ENCODE peak calls at places on chromosomes 2 and 18, in eight cellular contexts. Q is astrocyte of the spinal cord; O is activated CD4-positive, alpha-beta T cell treated with anti-CD3 and anti-CD28 coated beads, Interleukin-2, amount 50 U/mL, for 24 hours; F is Right ventricle myocardium superior; K is kidney; Z is stomach; P is IMR-90; I is stimulated activated CD4-positive, alpha-beta T cell treated with anti-CD3 and anti-CD28 coated beads, Interleukin-12 subunit alpha, Interleukin-12 subunit beta, amount 100 ng/mL, for 24 hours. S is an unnamed sample.

GRCh38 chr2:202530038-202530437 is 104.7 kb upstream of the FAM117B start:
- DNase-seq in Q (peak; percentile 14), O (no peak), F (no peak), K (no peak), Z (no peak), P (no peak), I (no peak), S (peak; percentile 48)

GRCh38 chr2:50181212-50181611 is 850.7 kb downstream of the NRXN1 start:
- DNase-seq in Q (peak; percentile 0), O (no peak), F (no peak), K (no peak), Z (no peak), P (no peak), I (no peak), S (no peak)

GRCh38 chr18:10242922-10243680 is 211.3 kb upstream of the APCDD1 start:
- DNase-seq in Q (no peak), O (no peak), F (no peak), K (no peak), Z (no peak), P (no peak), I (no peak), S (no peak)

GRCh38 chr2:74373189-74373588 is 6.9 kb downstream of the DCTN1 start:
- DNase-seq in Q (no peak), O (no peak), F (peak; percentile 75), K (no peak), Z (peak; percentile 73), P (no peak), I (no peak), S (no peak)

GRCh38 chr2:64134813-64135212 is 9.4 kb downstream of the PELI1 start:
- DNase-seq in Q (no peak), O (no peak), F (no peak), K (no peak), Z (no peak), P (no peak), I (no peak), S (no peak)

GRCh38 chr18:70621710-70622109 is 332.9 kb downstream of the SOCS6 start:
- DNase-seq in Q (no peak), O (no peak), F (no peak), K (no peak), Z (no peak), P (no peak), I (no peak), S (no peak)

GRCh38 chr2:27109083-27109482 is 9.8 kb downstream of the CGREF1 start:
- DNase-seq in Q (no peak), O (no peak), F (no peak), K (peak; percentile 8), Z (no peak), P (no peak), I (no peak), S (no peak)

GRCh38 chr2:105617631-105618350 is 126.9 kb upstream of the NCK2 start:
- DNase-seq in Q (no peak), O (no peak), F (no peak), K (no peak), Z (peak; percentile 36), P (no peak), I (no peak), S (peak; percentile 43)

GRCh38 chr18:55390898-55391297 is 197.1 kb downstream of the TCF4 start:
- DNase-seq in Q (no peak), O (no peak), F (no peak), K (no peak), Z (no peak), P (no peak), I (no peak), S (no peak)

GRCh38 chr18:40293311-40293710 is 1661.7 kb upstream of the PIK3C3 start:
- DNase-seq in Q (no peak), O (no peak), F (no peak), K (no peak), Z (no peak), P (no peak), I (no peak), S (peak; percentile 4)

GRCh38 chr2:24019729-24020128 is 9.8 kb downstream of the MFSD2B start:
- DNase-seq in Q (no peak), O (no peak), F (no peak), K (no peak), Z (no peak), P (no peak), I (no peak), S (no peak)

GRCh38 chr2:38581193-38582147 is 21.3 kb downstream of the HNRNPLL start:
- DNase-seq in Q (peak; percentile 85), O (no peak), F (peak; percentile 48), K (no peak), Z (no peak), P (peak; percentile 82), I (no peak), S (peak; percentile 81)

GRCh38 chr2:72788756-72789155 is 37.1 kb downstream of the EXOC6B start:
- DNase-seq in Q (peak; percentile 58), O (no peak), F (no peak), K (no peak), Z (no peak), P (peak; percentile 69), I (no peak), S (no peak)

GRCh38 chr2:38741542-38741852 is 9.7 kb downstream of the SRSF7 start:
- DNase-seq in Q (no peak), O (no peak), F (no peak), K (no peak), Z (no peak), P (no peak), I (no peak), S (no peak)

GRCh38 chr2:5695641-5696350 is 3.6 kb downstream of the SOX11 start:
- DNase-seq in Q (peak; percentile 72), O (no peak), F (no peak), K (no peak), Z (no peak), P (peak; percentile 55), I (no peak), S (no peak)

GRCh38 chr2:241788135-241788534 is 11.5 kb downstream of the GAL3ST2 start:
- DNase-seq in Q (no peak), O (no peak), F (no peak), K (no peak), Z (no peak), P (no peak), I (no peak), S (no peak)

GRCh38 chr2:28904295-28904694 is 9.8 kb downstream of the WDR43 start:
- DNase-seq in Q (peak; percentile 50), O (no peak), F (no peak), K (no peak), Z (no peak), P (peak; percentile 59), I (no peak), S (no peak)

GRCh38 chr2:65103013-65103720 is 26.7 kb downstream of the RAB1A start:
- DNase-seq in Q (no peak), O (no peak), F (no peak), K (peak; percentile 79), Z (no peak), P (no peak), I (no peak), S (no peak)

GRCh38 chr2:241215421-241215820 is 26.9 kb downstream of the ANO7 start:
- DNase-seq in Q (no peak), O (no peak), F (no peak), K (no peak), Z (no peak), P (no peak), I (no peak), S (peak; percentile 36)

GRCh38 chr2:20642026-20642971 is 8.6 kb downstream of the HS1BP3 start:
- DNase-seq in Q (peak; percentile 73), O (peak; percentile 62), F (peak; percentile 89), K (peak; percentile 87), Z (peak; percentile 87), P (peak; percentile 57), I (peak; percentile 51), S (peak; percentile 76)

GRCh38 chr2:47075361-47076125 is 79.6 kb downstream of the STPG4 start:
- DNase-seq in Q (no peak), O (no peak), F (no peak), K (peak; percentile 72), Z (no peak), P (peak; percentile 47), I (no peak), S (no peak)

GRCh38 chr2:7392076-7392787 is 475.0 kb downstream of the RNF144A start:
- DNase-seq in Q (no peak), O (no peak), F (no peak), K (no peak), Z (no peak), P (no peak), I (no peak), S (no peak)

GRCh38 chr2:121804340-121804739 is 48.9 kb downstream of the TSN start:
- DNase-seq in Q (peak; percentile 25), O (no peak), F (no peak), K (no peak), Z (no peak), P (peak; percentile 32), I (no peak), S (no peak)

GRCh38 chr18:67669993-67670671 is 153.6 kb upstream of the DSEL start:
- DNase-seq in Q (peak; percentile 69), O (no peak), F (no peak), K (no peak), Z (no peak), P (peak; percentile 98), I (no peak), S (no peak)

GRCh38 chr2:208379192-208379591 is 27.4 kb upstream of the PTH2R start:
- DNase-seq in Q (no peak), O (no peak), F (no peak), K (no peak), Z (no peak), P (no peak), I (no peak), S (no peak)

GRCh38 chr2:32772623-32773221 is 144.9 kb downstream of the TTC27 start:
- DNase-seq in Q (peak; percentile 67), O (no peak), F (no peak), K (no peak), Z (no peak), P (peak; percentile 76), I (no peak), S (peak; percentile 45)

GRCh38 chr2:160910681-160911080 is 249.5 kb upstream of the TANK start:
- DNase-seq in Q (peak; percentile 89), O (no peak), F (no peak), K (no peak), Z (no peak), P (peak; percentile 66), I (no peak), S (no peak)